ENCODE peak calls at places on chromosomes 3 and 15, in ten cellular contexts. D is hippocampal formation; L is activated CD8-positive, alpha-beta memory T cell treated with anti-CD3 and anti-CD28 coated beads, Interleukin-2, amount 50 U/mL, for 48 hours; J is choroid plexus epithelial cell; G is neuronal stem cell; W is stimulated activated CD4-positive, alpha-beta T cell treated with anti-CD3 and anti-CD28 coated beads, Interleukin-1b, Interleukin-23, amount 100 ng/mL, for 48 hours; T is renal cortical epithelial cell; P is GM03348; B is left cardiac atrium; O is activated B cell treated with CpG ODN at 0.5 μM for 24 hours. F is an unnamed sample.

GRCh38 chr3:8266679-8267267 is 234.8 kb upstream of the LMCD1 start:
- DNase-seq in P (no peak), G (no peak), L (no peak), B (no peak), J (peak), D (no peak), T (peak), O (no peak), W (no peak), F (no peak)

GRCh38 chr3:172208586-172209332 is 169.4 kb downstream of the FNDC3B start:
- DNase-seq in P (no peak), L (no peak), B (peak), O (no peak), D (no peak), J (no peak), W (no peak), T (no peak), G (no peak), F (no peak)

GRCh38 chr15:42413914-42414313 is 54.6 kb downstream of the CAPN3 start:
- DNase-seq in T (peak), J (no peak), L (no peak), B (no peak), D (no peak), W (no peak), O (no peak), P (no peak), G (no peak), F (no peak)

GRCh38 chr3:186211101-186211500 is 102.2 kb upstream of the ETV5 start:
- DNase-seq in J (no peak), B (no peak), T (no peak), D (no peak), W (no peak), G (no peak), P (no peak), L (no peak), O (no peak), F (no peak)

GRCh38 chr15:41241251-41241964 is 10.3 kb downstream of the CHP1 start:
- DNase-seq in J (peak), L (no peak), O (no peak), P (no peak), T (peak), B (peak), W (no peak), G (no peak), D (no peak), F (no peak)

GRCh38 chr3:133506215-133506901 is 67.1 kb upstream of the CDV3 start:
- DNase-seq in T (no peak), G (no peak), B (no peak), W (peak), L (peak), D (no peak), J (no peak), O (no peak), P (no peak), F (peak)

GRCh38 chr3:3105815-3106214 is 4.4 kb downstream of the IL5RA start:
- DNase-seq in L (no peak), J (no peak), D (no peak), W (no peak), G (no peak), P (no peak), T (no peak), O (no peak), B (no peak), F (no peak)

GRCh38 chr3:70038671-70039070 is 39.1 kb downstream of the SAMMSON start:
- DNase-seq in G (no peak), J (no peak), D (no peak), P (no peak), W (no peak), T (no peak), L (no peak), B (no peak), O (no peak), F (no peak)

GRCh38 chr15:94370197-94370987 is 139.0 kb downstream of the MCTP2 start:
- DNase-seq in G (no peak), W (no peak), D (no peak), O (no peak), B (no peak), T (peak), L (no peak), J (no peak), P (no peak), F (no peak)

GRCh38 chr3:187367561-187368103 is 553 bp upstream of the RTP4 start:
- DNase-seq in B (peak), T (no peak), D (peak), G (no peak), P (no peak), L (peak), O (no peak), W (no peak), J (no peak), F (peak)

GRCh38 chr15:26037369-26037768 is 174.2 kb upstream of the ATP10A start:
- DNase-seq in T (no peak), J (no peak), G (no peak), W (no peak), L (no peak), D (no peak), P (peak), B (no peak), O (no peak), F (no peak)

GRCh38 chr3:38255627-38256026 is 10.0 kb upstream of the SLC22A13 start:
- DNase-seq in L (no peak), W (no peak), J (no peak), G (no peak), O (no peak), P (no peak), T (no peak), D (no peak), B (no peak), F (no peak)

GRCh38 chr15:39581501-39582285 is 814 bp downstream of the THBS1 start:
- DNase-seq in W (no peak), T (peak), D (no peak), J (peak), L (no peak), B (peak), P (no peak), G (no peak), O (no peak), F (no peak)

GRCh38 chr3:62373215-62373614 is at the start of gene FEZF2:
- DNase-seq in L (peak), B (no peak), G (no peak), O (no peak), W (no peak), J (no peak), D (no peak), T (no peak), P (no peak), F (no peak)

GRCh38 chr3:115402651-115403050 is 220.7 kb upstream of the GAP43 start:
- DNase-seq in B (no peak), W (no peak), P (no peak), G (no peak), D (no peak), T (no peak), O (no peak), J (no peak), L (no peak), F (no peak)

GRCh38 chr15:50100484-50100883 is 18.5 kb downstream of the ATP8B4 start:
- DNase-seq in W (no peak), O (no peak), B (no peak), L (no peak), T (no peak), D (no peak), P (no peak), J (no peak), G (no peak), F (no peak)

GRCh38 chr3:184227481-184227935 is 1.9 kb upstream of the VWA5B2 start:
- DNase-seq in L (peak), D (no peak), T (no peak), G (no peak), O (no peak), W (peak), B (no peak), P (peak), J (peak), F (peak)

GRCh38 chr3:48301814-48302194 is 31.7 kb downstream of the SPINK8 start:
- DNase-seq in B (peak), P (peak), D (no peak), J (peak), T (peak), O (no peak), G (peak), L (peak), W (peak), F (peak)

GRCh38 chr3:181838940-181839914 is 127.5 kb downstream of the SOX2 start:
- DNase-seq in O (no peak), B (no peak), L (no peak), D (no peak), G (no peak), P (no peak), T (peak), J (no peak), W (no peak), F (no peak)

GRCh38 chr15:78604420-78604819 is 16.4 kb downstream of the CHRNA3 start:
- DNase-seq in P (no peak), J (no peak), T (no peak), O (no peak), G (no peak), W (no peak), D (no peak), B (no peak), L (no peak), F (no peak)

F was measured in stimulated activated naive CD8-positive, alpha-beta T cell treated with anti-CD3 and anti-CD28 coated beads, Interleukin-15, Interleukin-2, amounts not matched to agents 100 U/mL and 50 U/mL, for 24 hours.